ENCODE peak calls at places on chromosome 19, in four cellular contexts. One of them, this sample, is unnamed.

GRCh38 chr19:13146763-13147563 is 3.2 kb downstream of the STX10 start:
- DNase-seq in A549: no peak
- DNase-seq in SK-N-SH: peak; percentile 67
- DNase-seq in K562: peak; percentile 63
- DNase-seq in this sample: peak; percentile 58

GRCh38 chr19:50722248-50723013 is 733 bp upstream of the CLEC11A start:
- DNase-seq in K562: no peak
- DNase-seq in SK-N-SH: no peak
- DNase-seq in A549: no peak
- DNase-seq in this sample: peak; percentile 57

GRCh38 chr19:8826371-8826770 is 5.7 kb downstream of the ZNF558 start:
- DNase-seq in A549: no peak
- DNase-seq in SK-N-SH: no peak
- DNase-seq in K562: peak; percentile 4
- DNase-seq in this sample: peak; percentile 38

GRCh38 chr19:17226002-17226933 is at the start of gene OCEL1:
- DNase-seq in K562: peak; percentile 99
- DNase-seq in A549: peak; percentile 80
- DNase-seq in SK-N-SH: peak; percentile 95
- DNase-seq in this sample: peak; percentile 98

GRCh38 chr19:43450545-43450997 is 14.8 kb downstream of the LYPD3 start:
- DNase-seq in A549: no peak
- DNase-seq in K562: no peak
- DNase-seq in SK-N-SH: no peak
- DNase-seq in this sample: no peak

GRCh38 chr19:13574933-13575332 is 68.7 kb upstream of the CACNA1A start:
- DNase-seq in SK-N-SH: peak; percentile 43
- DNase-seq in K562: peak; percentile 37
- DNase-seq in A549: peak; percentile 12
- DNase-seq in this sample: no peak

GRCh38 chr19:51138549-51138979 is 3.5 kb upstream of the SIGLEC7 start:
- DNase-seq in SK-N-SH: no peak
- DNase-seq in A549: no peak
- DNase-seq in K562: no peak
- DNase-seq in this sample: peak; percentile 92

GRCh38 chr19:38634757-38635482 is 12.5 kb upstream of the ACTN4 start:
- DNase-seq in SK-N-SH: peak; percentile 87
- DNase-seq in A549: peak; percentile 93
- DNase-seq in K562: peak; percentile 82
- DNase-seq in this sample: peak; percentile 59

GRCh38 chr19:38319421-38320258 is at the start of gene KCNK6:
- DNase-seq in SK-N-SH: peak; percentile 72
- DNase-seq in A549: peak; percentile 66
- DNase-seq in K562: no peak
- DNase-seq in this sample: peak; percentile 17

GRCh38 chr19:37931941-37932655 is 25.1 kb downstream of the SIPA1L3 start:
- DNase-seq in SK-N-SH: no peak
- DNase-seq in A549: peak; percentile 97
- DNase-seq in K562: no peak
- DNase-seq in this sample: peak; percentile 79

GRCh38 chr19:18364826-18365528 is 21.0 kb upstream of the GDF15 start:
- DNase-seq in A549: peak; percentile 71
- DNase-seq in SK-N-SH: peak; percentile 86
- DNase-seq in K562: peak; percentile 95
- DNase-seq in this sample: peak; percentile 73

GRCh38 chr19:13748169-13748884 is 16.0 kb upstream of the MRI1 start:
- DNase-seq in SK-N-SH: peak; percentile 37
- DNase-seq in K562: peak; percentile 66
- DNase-seq in A549: peak; percentile 18
- DNase-seq in this sample: no peak

GRCh38 chr19:7850429-7850819 is 20.4 kb downstream of the EVI5L start:
- DNase-seq in A549: no peak
- DNase-seq in K562: no peak
- DNase-seq in SK-N-SH: peak; percentile 60
- DNase-seq in this sample: no peak

GRCh38 chr19:1534972-1535371 is 11.1 kb downstream of the PLK5 start:
- DNase-seq in K562: no peak
- DNase-seq in A549: no peak
- DNase-seq in SK-N-SH: no peak
- DNase-seq in this sample: no peak

GRCh38 chr19:29671393-29672076 is 6.3 kb downstream of the PLEKHF1 start:
- DNase-seq in SK-N-SH: no peak
- DNase-seq in K562: peak; percentile 81
- DNase-seq in A549: no peak
- DNase-seq in this sample: peak; percentile 27

GRCh38 chr19:43675269-43675879 is 5.4 kb upstream of the PLAUR start:
- DNase-seq in A549: peak; percentile 78
- DNase-seq in K562: no peak
- DNase-seq in SK-N-SH: no peak
- DNase-seq in this sample: no peak

GRCh38 chr19:47729468-47729798 is 15.9 kb upstream of the NOP53 start:
- DNase-seq in K562: peak; percentile 85
- DNase-seq in SK-N-SH: no peak
- DNase-seq in A549: peak; percentile 92
- DNase-seq in this sample: peak; percentile 65

GRCh38 chr19:19040417-19040816 is 7.0 kb downstream of the ARMC6 start:
- DNase-seq in A549: no peak
- DNase-seq in SK-N-SH: no peak
- DNase-seq in K562: no peak
- DNase-seq in this sample: no peak

GRCh38 chr19:33234092-33234491 is 8.4 kb upstream of the SLC7A10 start:
- DNase-seq in K562: no peak
- DNase-seq in A549: no peak
- DNase-seq in SK-N-SH: no peak
- DNase-seq in this sample: no peak

GRCh38 chr19:29364999-29365398 is 152.0 kb upstream of the UQCRFS1 start:
- DNase-seq in SK-N-SH: no peak
- DNase-seq in K562: no peak
- DNase-seq in A549: no peak
- DNase-seq in this sample: no peak

GRCh38 chr19:13079542-13079986 is 23.1 kb downstream of the LYL1 start:
- DNase-seq in A549: no peak
- DNase-seq in K562: peak; percentile 87
- DNase-seq in SK-N-SH: peak; percentile 66
- DNase-seq in this sample: no peak

GRCh38 chr19:58450836-58451357 is 525 bp upstream of the ZNF324B start:
- DNase-seq in K562: peak; percentile 19
- DNase-seq in A549: peak; percentile 48
- DNase-seq in SK-N-SH: no peak
- DNase-seq in this sample: no peak

GRCh38 chr19:47891923-47892666 is 6.0 kb upstream of the SULT2A1 start:
- DNase-seq in K562: peak; percentile 92
- DNase-seq in A549: no peak
- DNase-seq in SK-N-SH: no peak
- DNase-seq in this sample: no peak

GRCh38 chr19:51689751-51690358 is 3.3 kb upstream of the SPACA6 start:
- DNase-seq in K562: peak; percentile 75
- DNase-seq in A549: peak; percentile 57
- DNase-seq in SK-N-SH: peak; percentile 77
- DNase-seq in this sample: no peak

GRCh38 chr19:33316521-33317284 is 14.4 kb upstream of the CEBPA start:
- DNase-seq in K562: no peak
- DNase-seq in SK-N-SH: no peak
- DNase-seq in A549: no peak
- DNase-seq in this sample: no peak

GRCh38 chr19:7515091-7515470 is 822 bp upstream of the ZNF358 start:
- DNase-seq in K562: no peak
- DNase-seq in SK-N-SH: no peak
- DNase-seq in A549: no peak
- DNase-seq in this sample: no peak

GRCh38 chr19:2578391-2578826 is 102.5 kb downstream of the GADD45B start:
- DNase-seq in SK-N-SH: no peak
- DNase-seq in K562: no peak
- DNase-seq in A549: peak; percentile 42
- DNase-seq in this sample: no peak

GRCh38 chr19:1582201-1582600 is 10.5 kb downstream of the MBD3 start:
- DNase-seq in SK-N-SH: no peak
- DNase-seq in K562: no peak
- DNase-seq in A549: no peak
- DNase-seq in this sample: no peak

GRCh38 chr19:423691-424466 is 14.9 kb upstream of the C2CD4C start:
- DNase-seq in K562: no peak
- DNase-seq in SK-N-SH: no peak
- DNase-seq in A549: no peak
- DNase-seq in this sample: no peak

GRCh38 chr19:31730270-31730669 is 381.0 kb upstream of the TSHZ3 start:
- DNase-seq in SK-N-SH: no peak
- DNase-seq in A549: no peak
- DNase-seq in K562: no peak
- DNase-seq in this sample: no peak

GRCh38 chr19:37654525-37654832 is 786 bp downstream of the ZFP30 start:
- DNase-seq in SK-N-SH: no peak
- DNase-seq in K562: no peak
- DNase-seq in A549: peak; percentile 49
- DNase-seq in this sample: peak; percentile 63

GRCh38 chr19:1168877-1169791 is 4.9 kb downstream of the SBNO2 start:
- DNase-seq in SK-N-SH: no peak
- DNase-seq in K562: no peak
- DNase-seq in A549: no peak
- DNase-seq in this sample: no peak

GRCh38 chr19:40797963-40798222 is 1.1 kb upstream of the EGLN2 start:
- DNase-seq in A549: no peak
- DNase-seq in SK-N-SH: no peak
- DNase-seq in K562: no peak
- DNase-seq in this sample: no peak

GRCh38 chr19:38862321-38863059 is 12.7 kb upstream of the HNRNPL start:
- DNase-seq in K562: peak; percentile 77
- DNase-seq in SK-N-SH: peak; percentile 81
- DNase-seq in A549: no peak
- DNase-seq in this sample: no peak

GRCh38 chr19:11435833-11436313 is 438 bp downstream of the PRKCSH start:
- DNase-seq in K562: peak; percentile 72
- DNase-seq in A549: no peak
- DNase-seq in SK-N-SH: peak; percentile 53
- DNase-seq in this sample: peak; percentile 50

GRCh38 chr19:46378268-46378667 is 31.4 kb downstream of the PPP5C start:
- DNase-seq in SK-N-SH: no peak
- DNase-seq in K562: no peak
- DNase-seq in A549: no peak
- DNase-seq in this sample: no peak
- TF ChIP-seq MAX in SK-N-SH: no peak
- TF ChIP-seq MAX in K562: no peak
- TF ChIP-seq MAX in A549: no peak
- TF ChIP-seq MAX in this sample: no peak

GRCh38 chr19:30695171-30695875 is 323.1 kb downstream of the ZNF536 start:
- DNase-seq in A549: no peak
- DNase-seq in K562: peak; percentile 28
- DNase-seq in SK-N-SH: no peak
- DNase-seq in this sample: peak; percentile 2
- TF ChIP-seq CTCF in A549: peak; percentile 18
- TF ChIP-seq CTCF in K562: peak; percentile 39
- TF ChIP-seq CTCF in SK-N-SH: no peak
- TF ChIP-seq CTCF in this sample: no peak

GRCh38 chr19:6287269-6287885 is 7.6 kb upstream of the MLLT1 start:
- DNase-seq in SK-N-SH: no peak
- DNase-seq in K562: no peak
- DNase-seq in A549: no peak
- DNase-seq in this sample: no peak

GRCh38 chr19:6292006-6292405 is 12.2 kb upstream of the MLLT1 start:
- DNase-seq in SK-N-SH: no peak
- DNase-seq in A549: no peak
- DNase-seq in K562: peak; percentile 54
- DNase-seq in this sample: no peak

GRCh38 chr19:6286676-6287075 is 6.9 kb upstream of the MLLT1 start:
- DNase-seq in K562: no peak
- DNase-seq in SK-N-SH: no peak
- DNase-seq in A549: no peak
- DNase-seq in this sample: no peak

DNA sequence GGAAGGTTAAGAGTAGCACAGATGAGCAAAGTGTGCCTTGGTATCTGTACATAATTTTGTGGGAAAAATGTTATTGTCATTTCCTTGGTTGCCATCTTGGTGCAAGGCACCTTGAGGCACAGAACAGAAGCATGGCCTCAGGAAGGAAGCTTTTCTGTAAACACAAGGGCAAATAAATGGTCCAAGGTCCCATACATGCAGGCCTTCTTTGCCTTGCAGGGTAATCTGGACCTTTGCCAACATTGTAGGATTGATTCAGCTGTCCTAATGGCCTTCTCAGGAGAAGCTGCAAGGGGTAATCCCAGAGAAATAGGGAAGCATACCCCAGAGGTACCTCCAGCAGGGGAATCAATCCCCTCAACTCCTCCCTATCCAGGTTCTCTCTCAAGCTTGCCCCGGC is 9.0 kb upstream of the MLLT1 start:
- DNase-seq in K562: no peak
- DNase-seq in SK-N-SH: no peak
- DNase-seq in A549: no peak
- DNase-seq in this sample: no peak
- H3K4me3 ChIP-seq in K562: no peak overlapping the region
- H3K4me3 ChIP-seq in SK-N-SH: no peak overlapping the region
- H3K4me3 ChIP-seq in A549: no peak overlapping the region
- H3K4me3 ChIP-seq in this sample: no peak overlapping the region

GRCh38 chr19:10222201-10222890 is 8.8 kb downstream of the S1PR2 start:
- DNase-seq in A549: no peak
- DNase-seq in SK-N-SH: no peak
- DNase-seq in K562: no peak
- DNase-seq in this sample: peak; percentile 74

GRCh38 chr19:10226021-10226375 is 5.1 kb downstream of the S1PR2 start:
- DNase-seq in SK-N-SH: no peak
- DNase-seq in K562: no peak
- DNase-seq in A549: no peak
- DNase-seq in this sample: no peak

GRCh38 chr19:10226376-10227214 is 4.5 kb downstream of the S1PR2 start:
- DNase-seq in A549: no peak
- DNase-seq in K562: no peak
- DNase-seq in SK-N-SH: peak; percentile 92
- DNase-seq in this sample: no peak

GRCh38 chr19:10223488-10224213 is 7.5 kb downstream of the S1PR2 start:
- DNase-seq in A549: no peak
- DNase-seq in SK-N-SH: no peak
- DNase-seq in K562: peak; percentile 52
- DNase-seq in this sample: no peak

DNA sequence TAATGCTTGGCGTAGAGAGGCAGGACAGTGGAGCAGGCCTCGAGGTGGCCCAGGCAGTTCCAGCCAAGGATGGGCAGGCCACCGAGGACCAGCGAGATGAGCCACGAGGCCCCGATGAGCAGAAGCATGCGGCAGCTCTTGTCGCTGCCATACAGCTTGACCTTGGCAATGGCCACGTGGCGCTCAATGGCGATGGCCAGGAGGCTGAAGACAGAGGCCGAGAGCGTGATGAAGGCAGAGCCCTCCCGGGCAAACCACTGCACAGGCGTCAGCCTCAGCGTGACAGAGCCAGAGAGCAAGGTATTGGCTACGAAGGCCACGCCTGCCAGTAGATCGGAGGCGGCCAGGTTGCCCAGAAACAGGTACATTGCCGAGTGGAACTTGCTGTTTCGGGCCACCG is 6.8 kb downstream of the S1PR2 start:
- DNase-seq in SK-N-SH: no peak
- DNase-seq in A549: no peak
- DNase-seq in K562: no peak
- DNase-seq in this sample: no peak
- TF ChIP-seq MAX in SK-N-SH: no peak
- TF ChIP-seq MAX in A549: no peak
- TF ChIP-seq MAX in K562: no peak
- TF ChIP-seq MAX in this sample: no peak

This sample was measured in NB4.